ENCODE peak calls at places on chromosome 20, in seven cellular contexts. F is IMR-90, B is H9, I is trophoblast cell, V is neuronal stem cell, S is mesenchymal stem cell, W is H1. R is an unnamed sample.
A peak's percentile ranks its signal among the peaks of the same experiment; 100 is the strongest.

GRCh38 chr20:4961746-4962145 is 39.6 kb downstream of the SLC23A2 start:
- DNase-seq in B (no peak), W (no peak), V (no peak), F (peak; percentile 97), I (peak; percentile 81), S (peak; percentile 87), R (peak; percentile 72)

GRCh38 chr20:44014807-44015732 is 100.4 kb downstream of the TOX2 start:
- DNase-seq in S (no peak), I (no peak), B (peak; percentile 9), V (no peak), F (no peak), W (no peak), R (no peak)

GRCh38 chr20:60857708-60858107 is 394.4 kb upstream of the CDH4 start:
- DNase-seq in B (no peak), W (no peak), V (no peak), F (peak; percentile 43), I (no peak), S (peak; percentile 43), R (no peak)

GRCh38 chr20:51811040-51811351 is 8.7 kb upstream of the SALL4 start:
- DNase-seq in V (no peak), W (no peak), S (peak; percentile 70), B (no peak), F (peak; percentile 81), I (peak; percentile 51), R (no peak)

GRCh38 chr20:40810336-40810735 is 121.3 kb upstream of the MAFB start:
- DNase-seq in B (peak; percentile 14), F (no peak), V (no peak), W (no peak), I (no peak), S (no peak), R (no peak)

GRCh38 chr20:15179426-15180190 is 842.2 kb upstream of the FLRT3 start:
- DNase-seq in B (no peak), W (no peak), S (no peak), F (no peak), I (no peak), V (no peak), R (no peak)

GRCh38 chr20:49475292-49475691 is 7.2 kb downstream of the KCNB1 start:
- DNase-seq in B (no peak), I (no peak), V (no peak), S (peak; percentile 1), F (no peak), W (no peak), R (no peak)

GRCh38 chr20:6882911-6883310 is 115.4 kb downstream of the BMP2 start:
- DNase-seq in V (no peak), I (no peak), B (no peak), W (no peak), S (no peak), F (no peak), R (no peak)

GRCh38 chr20:41415191-41415590 is 48.6 kb upstream of the EMILIN3 start:
- DNase-seq in B (no peak), F (no peak), I (no peak), W (no peak), S (no peak), V (no peak), R (no peak)

GRCh38 chr20:61640171-61640570 is 388.1 kb downstream of the CDH4 start:
- DNase-seq in V (no peak), I (no peak), S (peak; percentile 23), B (no peak), F (peak; percentile 26), W (no peak), R (no peak)

GRCh38 chr20:56202493-56203077 is 45.9 kb upstream of the MC3R start:
- DNase-seq in W (no peak), B (no peak), V (no peak), F (no peak), S (no peak), I (no peak), R (no peak)

GRCh38 chr20:8132632-8133587 is 844 bp downstream of the PLCB1 start:
- DNase-seq in F (no peak), W (no peak), I (no peak), B (peak; percentile 42), V (peak; percentile 37), S (peak; percentile 39), R (no peak)

GRCh38 chr20:4962257-4962855 is 39.0 kb downstream of the SLC23A2 start:
- DNase-seq in I (no peak), V (no peak), W (no peak), F (no peak), S (no peak), B (no peak), R (peak; percentile 52)

GRCh38 chr20:63969851-63970713 is at the start of gene ZNF512B:
- DNase-seq in B (peak; percentile 57), I (no peak), S (peak; percentile 57), V (no peak), F (peak; percentile 50), W (no peak), R (peak; percentile 72)

GRCh38 chr20:54078296-54078695 is 7.9 kb upstream of the BCAS1 start:
- DNase-seq in I (no peak), V (no peak), W (no peak), S (no peak), F (no peak), B (no peak), R (no peak)

GRCh38 chr20:24909086-24909780 is 39.8 kb upstream of the CST7 start:
- DNase-seq in V (no peak), W (no peak), I (no peak), B (no peak), F (no peak), S (no peak), R (no peak)

GRCh38 chr20:41334452-41335421 is 5.9 kb upstream of the LPIN3 start:
- DNase-seq in B (no peak), I (peak; percentile 16), V (no peak), S (no peak), F (peak; percentile 72), W (no peak), R (no peak)

GRCh38 chr20:58470336-58470978 is 44.7 kb downstream of the APCDD1L start:
- DNase-seq in S (no peak), V (no peak), F (no peak), B (no peak), I (no peak), W (no peak), R (no peak)

GRCh38 chr20:33412484-33412838 is 11.1 kb upstream of the CDK5RAP1 start:
- DNase-seq in V (no peak), W (no peak), F (no peak), I (no peak), S (no peak), B (no peak), R (no peak)

GRCh38 chr20:33411711-33412483 is 10.6 kb upstream of the CDK5RAP1 start:
- DNase-seq in W (no peak), S (no peak), V (no peak), I (no peak), B (no peak), F (no peak), R (no peak)

GRCh38 chr20:33419140-33419974 is 18.0 kb upstream of the CDK5RAP1 start:
- DNase-seq in F (peak; percentile 49), V (no peak), S (no peak), I (no peak), B (no peak), W (no peak), R (no peak)

GRCh38 chr20:33418033-33418432 is 16.7 kb upstream of the CDK5RAP1 start:
- DNase-seq in W (no peak), S (no peak), F (no peak), I (no peak), B (no peak), V (no peak), R (peak; percentile 18)

GRCh38 chr20:33415948-33416347 is 14.6 kb upstream of the CDK5RAP1 start:
- DNase-seq in I (no peak), B (peak; percentile 71), W (peak; percentile 9), V (peak; percentile 4), F (peak; percentile 35), S (peak; percentile 27), R (peak; percentile 60)
- H3K23ac ChIP-seq in I (no peak overlapping the region), B (no peak overlapping the region), W (no peak overlapping the region), V (no peak overlapping the region), F (no peak overlapping the region), S (no peak overlapping the region), R (no peak overlapping the region)

DNA sequence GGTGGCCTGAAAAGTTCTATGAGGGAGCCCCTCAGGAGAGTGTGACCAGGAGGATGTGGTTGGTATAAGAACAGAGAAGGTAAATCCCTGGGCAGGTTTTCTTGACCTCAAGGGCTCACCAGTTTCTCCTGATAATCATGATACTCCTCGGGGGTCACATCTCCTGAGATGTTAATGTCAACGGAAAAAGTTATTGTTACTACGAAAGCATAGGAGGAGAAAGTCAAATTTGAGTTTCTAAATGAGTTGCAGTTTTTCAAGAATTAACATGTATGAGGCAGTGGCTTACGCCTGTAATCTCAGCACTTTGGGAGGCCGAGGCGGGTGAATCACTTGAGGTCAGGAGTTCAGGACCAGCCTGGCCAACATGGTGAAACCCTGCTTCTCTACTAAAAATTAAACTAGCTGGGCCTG is 23.4 kb downstream of the MGME1 start:
- DNase-seq in V (no peak), B (no peak), I (no peak), S (no peak), W (no peak), F (no peak), R (no peak)
- H3K23ac ChIP-seq in V (no peak overlapping the region), B (no peak overlapping the region), I (no peak overlapping the region), S (no peak overlapping the region), W (no peak overlapping the region), F (no peak overlapping the region), R (no peak overlapping the region)

GRCh38 chr20:3123542-3123941 is 36.1 kb downstream of the FASTKD5 start:
- DNase-seq in F (no peak), V (no peak), B (no peak), S (no peak), W (no peak), I (no peak), R (no peak)
- H3K23ac ChIP-seq in F (no peak overlapping the region), V (no peak overlapping the region), B (no peak overlapping the region), S (no peak overlapping the region), W (no peak overlapping the region), I (no peak overlapping the region), R (no peak overlapping the region)

DNA sequence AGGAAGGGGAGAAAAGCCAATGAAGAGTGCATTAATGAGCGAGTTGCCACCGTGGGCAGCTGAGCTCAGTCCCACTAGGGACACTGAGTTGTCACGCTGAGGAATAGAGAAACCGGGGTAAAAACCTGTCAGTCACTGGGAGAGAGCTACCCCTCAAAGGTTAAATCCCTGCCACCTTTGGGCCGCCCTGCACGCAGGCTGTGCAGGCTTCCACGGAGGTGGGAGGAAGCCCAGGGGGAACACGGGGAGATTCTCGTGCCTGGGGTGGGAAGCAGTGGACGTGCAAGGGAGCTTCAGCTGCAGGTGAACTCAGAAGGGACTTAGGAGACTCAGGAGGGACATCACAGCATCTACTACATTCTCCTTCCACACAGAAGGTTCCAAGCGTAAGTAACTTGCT is 50.5 kb downstream of the BFSP1 start:
- DNase-seq in F (no peak), V (no peak), W (no peak), I (no peak), S (no peak), B (no peak), R (no peak)
- H3K23ac ChIP-seq in F (no peak overlapping the region), V (no peak overlapping the region), W (no peak overlapping the region), I (no peak overlapping the region), S (no peak overlapping the region), B (no peak overlapping the region), R (no peak overlapping the region)